ENCODE peak calls at places on chromosomes 7 and 10, in five cellular contexts. One of them, this sample, is unnamed. For H3K4me1, the result is how much of the 10 kb centered on the place peaks cover.

GRCh38 chr7:143882611-143883078 is 19.3 kb downstream of the TCAF1 start:
- DNase-seq in heart right ventricle: peak
- DNase-seq in endothelial cell of umbilical vein: peak
- DNase-seq in testis: peak
- DNase-seq in fibroblast of lung: peak
- DNase-seq in this sample: peak

GRCh38 chr10:55370021-55370420 is 569.0 kb upstream of the PCDH15 start:
- DNase-seq in heart right ventricle: no peak
- DNase-seq in fibroblast of lung: peak
- DNase-seq in endothelial cell of umbilical vein: no peak
- DNase-seq in testis: no peak
- DNase-seq in this sample: no peak

GRCh38 chr7:105444342-105444938 is 55.7 kb upstream of the SRPK2 start:
- DNase-seq in endothelial cell of umbilical vein: no peak
- DNase-seq in fibroblast of lung: no peak
- DNase-seq in testis: no peak
- DNase-seq in heart right ventricle: no peak
- DNase-seq in this sample: no peak

GRCh38 chr10:51108404-51108803 is 34.1 kb downstream of the PRKG1 start:
- DNase-seq in testis: no peak
- DNase-seq in fibroblast of lung: no peak
- DNase-seq in heart right ventricle: no peak
- DNase-seq in endothelial cell of umbilical vein: no peak
- DNase-seq in this sample: no peak

GRCh38 chr10:120824864-120825263 is 26.3 kb upstream of the WDR11 start:
- DNase-seq in heart right ventricle: no peak
- DNase-seq in endothelial cell of umbilical vein: peak
- DNase-seq in fibroblast of lung: peak
- DNase-seq in testis: peak
- DNase-seq in this sample: peak

GRCh38 chr10:114607358-114607998 is 50.6 kb downstream of the ABLIM1 start:
- DNase-seq in fibroblast of lung: peak
- DNase-seq in testis: no peak
- DNase-seq in endothelial cell of umbilical vein: peak
- DNase-seq in heart right ventricle: no peak
- DNase-seq in this sample: no peak

GRCh38 chr7:1083729-1084657 is 3.9 kb upstream of the GPER1 start:
- DNase-seq in fibroblast of lung: no peak
- DNase-seq in heart right ventricle: peak
- DNase-seq in testis: no peak
- DNase-seq in endothelial cell of umbilical vein: peak
- DNase-seq in this sample: no peak

GRCh38 chr10:122152544-122152943 is 118.6 kb upstream of the BTBD16 start:
- DNase-seq in testis: no peak
- DNase-seq in endothelial cell of umbilical vein: no peak
- DNase-seq in fibroblast of lung: peak
- DNase-seq in heart right ventricle: peak
- DNase-seq in this sample: peak

GRCh38 chr7:81692146-81692905 is 77.5 kb downstream of the HGF start:
- DNase-seq in heart right ventricle: no peak
- DNase-seq in testis: no peak
- DNase-seq in endothelial cell of umbilical vein: no peak
- DNase-seq in fibroblast of lung: peak
- DNase-seq in this sample: no peak

GRCh38 chr7:92835140-92835850 is 1.1 kb downstream of the CDK6 start:
- DNase-seq in endothelial cell of umbilical vein: peak
- DNase-seq in heart right ventricle: peak
- DNase-seq in fibroblast of lung: peak
- DNase-seq in testis: peak
- DNase-seq in this sample: peak

GRCh38 chr7:159152816-159153215 is 8.1 kb upstream of the VIPR2 start:
- DNase-seq in testis: no peak
- DNase-seq in fibroblast of lung: no peak
- DNase-seq in endothelial cell of umbilical vein: no peak
- DNase-seq in heart right ventricle: no peak
- DNase-seq in this sample: no peak

GRCh38 chr10:43931308-43931930 is 282.7 kb upstream of the ZNF32 start:
- DNase-seq in testis: no peak
- DNase-seq in heart right ventricle: no peak
- DNase-seq in endothelial cell of umbilical vein: no peak
- DNase-seq in fibroblast of lung: peak
- DNase-seq in this sample: no peak

GRCh38 chr10:71409516-71410104 is 12.9 kb downstream of the CDH23 start:
- DNase-seq in endothelial cell of umbilical vein: no peak
- DNase-seq in testis: no peak
- DNase-seq in heart right ventricle: no peak
- DNase-seq in fibroblast of lung: no peak
- DNase-seq in this sample: no peak

GRCh38 chr7:85014936-85015335 is 171.9 kb downstream of the SEMA3D start:
- DNase-seq in fibroblast of lung: no peak
- DNase-seq in heart right ventricle: no peak
- DNase-seq in endothelial cell of umbilical vein: no peak
- DNase-seq in testis: no peak
- DNase-seq in this sample: no peak

GRCh38 chr7:137989127-137989526 is 12.8 kb downstream of the CREB3L2 start:
- DNase-seq in heart right ventricle: no peak
- DNase-seq in fibroblast of lung: no peak
- DNase-seq in testis: peak
- DNase-seq in endothelial cell of umbilical vein: no peak
- DNase-seq in this sample: no peak
- H3K4me1 ChIP-seq in heart right ventricle: half or more
- H3K4me1 ChIP-seq in fibroblast of lung: under half
- H3K4me1 ChIP-seq in testis: half or more
- H3K4me1 ChIP-seq in endothelial cell of umbilical vein: half or more
- H3K4me1 ChIP-seq in this sample: under half

GRCh38 chr7:50393076-50393475 is 57.1 kb downstream of the FIGNL1 start:
- DNase-seq in testis: no peak
- DNase-seq in heart right ventricle: no peak
- DNase-seq in fibroblast of lung: no peak
- DNase-seq in endothelial cell of umbilical vein: no peak
- DNase-seq in this sample: no peak
- H3K4me3 ChIP-seq in testis: no peak
- H3K4me3 ChIP-seq in heart right ventricle: no peak
- H3K4me3 ChIP-seq in fibroblast of lung: no peak
- H3K4me3 ChIP-seq in endothelial cell of umbilical vein: no peak
- H3K4me3 ChIP-seq in this sample: no peak

GRCh38 chr10:30058111-30058510 is 1.3 kb downstream of the JCAD start:
- DNase-seq in heart right ventricle: no peak
- DNase-seq in endothelial cell of umbilical vein: peak
- DNase-seq in fibroblast of lung: no peak
- DNase-seq in testis: no peak
- DNase-seq in this sample: no peak
- H3K4me1 ChIP-seq in heart right ventricle: half or more
- H3K4me1 ChIP-seq in endothelial cell of umbilical vein: half or more
- H3K4me1 ChIP-seq in fibroblast of lung: under half
- H3K4me1 ChIP-seq in testis: under half
- H3K4me1 ChIP-seq in this sample: under half

GRCh38 chr10:30645340-30645827 is 15.8 kb upstream of the LYZL2 start:
- DNase-seq in fibroblast of lung: peak
- DNase-seq in testis: peak
- DNase-seq in heart right ventricle: peak
- DNase-seq in endothelial cell of umbilical vein: peak
- DNase-seq in this sample: peak
- H3K4me3 ChIP-seq in fibroblast of lung: no peak
- H3K4me3 ChIP-seq in testis: no peak
- H3K4me3 ChIP-seq in heart right ventricle: no peak
- H3K4me3 ChIP-seq in endothelial cell of umbilical vein: no peak
- H3K4me3 ChIP-seq in this sample: no peak

GRCh38 chr7:130961128-130961601 is 227.2 kb upstream of the KLF14 start:
- DNase-seq in fibroblast of lung: peak
- DNase-seq in testis: no peak
- DNase-seq in endothelial cell of umbilical vein: no peak
- DNase-seq in heart right ventricle: no peak
- DNase-seq in this sample: no peak
- H3K4me1 ChIP-seq in fibroblast of lung: under half
- H3K4me1 ChIP-seq in testis: under half
- H3K4me1 ChIP-seq in endothelial cell of umbilical vein: under half
- H3K4me1 ChIP-seq in heart right ventricle: under half
- H3K4me1 ChIP-seq in this sample: under half

GRCh38 chr10:7471720-7472367 is 61.0 kb upstream of the SFMBT2 start:
- DNase-seq in heart right ventricle: no peak
- DNase-seq in endothelial cell of umbilical vein: no peak
- DNase-seq in fibroblast of lung: no peak
- DNase-seq in testis: no peak
- DNase-seq in this sample: no peak
- H3K4me3 ChIP-seq in heart right ventricle: no peak
- H3K4me3 ChIP-seq in endothelial cell of umbilical vein: no peak
- H3K4me3 ChIP-seq in fibroblast of lung: no peak
- H3K4me3 ChIP-seq in testis: no peak
- H3K4me3 ChIP-seq in this sample: no peak